ENCODE peak calls at places on chromosome 6, in nine cellular contexts. A, N, B, Y, Z, R, H, J and S are unnamed samples.

GRCh38 chr6:34630040-34630439 is 66.5 kb downstream of the ILRUN start:
- DNase-seq in Y (no peak), R (no peak), J (no peak), A (no peak), N (no peak), Z (peak), B (peak), H (peak), S (no peak)

GRCh38 chr6:117483004-117483644 is 650 bp downstream of the DCBLD1 start:
- DNase-seq in R (no peak), Y (peak), N (peak), B (peak), H (peak), A (peak), J (peak), Z (peak), S (peak)

GRCh38 chr6:71468841-71469750 is 180.5 kb downstream of the OGFRL1 start:
- DNase-seq in H (no peak), Z (peak), R (no peak), A (no peak), N (peak), J (no peak), Y (no peak), B (no peak), S (peak)

GRCh38 chr6:84422380-84422968 is 195.0 kb upstream of the CEP162 start:
- DNase-seq in Z (peak), N (peak), Y (no peak), A (peak), H (peak), B (peak), J (no peak), R (no peak), S (peak)

GRCh38 chr6:52293067-52293466 is 8.5 kb upstream of the MCM3 start:
- DNase-seq in B (no peak), Y (no peak), J (no peak), R (no peak), H (no peak), A (no peak), Z (no peak), N (no peak), S (peak)

GRCh38 chr6:3193102-3193837 is 34.2 kb downstream of the TUBB2B start:
- DNase-seq in Y (no peak), B (no peak), N (no peak), H (no peak), Z (no peak), A (no peak), R (no peak), J (no peak), S (no peak)

GRCh38 chr6:118536478-118536877 is 11.6 kb upstream of the PLN start:
- DNase-seq in N (no peak), B (peak), Z (no peak), A (no peak), J (no peak), R (no peak), Y (no peak), H (no peak), S (no peak)

GRCh38 chr6:26130581-26131247 is 43.5 kb downstream of the HFE start:
- DNase-seq in J (no peak), Y (no peak), A (no peak), H (no peak), R (no peak), N (no peak), Z (no peak), B (no peak), S (no peak)

GRCh38 chr6:12230523-12230922 is 59.6 kb upstream of the EDN1 start:
- DNase-seq in Z (no peak), B (no peak), R (no peak), Y (no peak), J (no peak), H (no peak), N (no peak), A (no peak), S (no peak)

GRCh38 chr6:89638320-89639195 is at the start of gene LYRM2:
- DNase-seq in B (peak), Z (peak), R (peak), A (peak), N (peak), Y (peak), J (peak), H (peak), S (peak)

GRCh38 chr6:167701010-167701409 is 125.7 kb upstream of the AFDN start:
- DNase-seq in N (no peak), B (no peak), A (no peak), Z (no peak), J (no peak), Y (peak), R (no peak), H (no peak), S (no peak)

GRCh38 chr6:55208469-55208868 is 34.2 kb downstream of the HCRTR2 start:
- DNase-seq in A (no peak), H (no peak), B (no peak), R (no peak), Z (no peak), Y (no peak), J (no peak), N (no peak), S (no peak)

GRCh38 chr6:52371656-52372151 is 9.8 kb downstream of the PAQR8 start:
- DNase-seq in N (no peak), B (no peak), Y (no peak), R (no peak), H (peak), J (no peak), Z (no peak), A (no peak), S (no peak)

GRCh38 chr6:12929678-12930077 is 213.1 kb downstream of the PHACTR1 start:
- DNase-seq in N (no peak), B (no peak), Y (no peak), H (no peak), J (no peak), Z (no peak), R (no peak), A (no peak), S (no peak)

GRCh38 chr6:15755555-15755954 is 92.7 kb upstream of the DTNBP1 start:
- DNase-seq in N (no peak), J (no peak), B (no peak), R (no peak), A (no peak), Z (peak), Y (no peak), H (no peak), S (no peak)

GRCh38 chr6:12238191-12238590 is 52.0 kb upstream of the EDN1 start:
- DNase-seq in A (no peak), N (no peak), Z (no peak), B (no peak), R (no peak), H (no peak), J (no peak), Y (no peak), S (no peak)

GRCh38 chr6:168528457-168529095 is 87.6 kb downstream of the SMOC2 start:
- DNase-seq in Z (no peak), N (no peak), Y (no peak), A (no peak), R (no peak), J (no peak), B (no peak), H (no peak), S (no peak)

GRCh38 chr6:133132092-133132491 is 109.1 kb upstream of the EYA4 start:
- DNase-seq in Z (peak), J (no peak), A (no peak), H (no peak), B (no peak), R (no peak), N (no peak), Y (no peak), S (no peak)

GRCh38 chr6:119182875-119183274 is 104.4 kb upstream of the FAM184A start:
- DNase-seq in Z (no peak), Y (no peak), J (no peak), B (no peak), A (no peak), H (no peak), N (no peak), R (no peak), S (no peak)

GRCh38 chr6:134007077-134007476 is 45.3 kb downstream of the SLC2A12 start:
- DNase-seq in H (no peak), N (no peak), J (no peak), Z (no peak), A (peak), B (no peak), R (no peak), Y (no peak), S (peak)

GRCh38 chr6:119147101-119148053 is 68.9 kb upstream of the FAM184A start:
- DNase-seq in N (peak), B (peak), H (peak), R (peak), Z (peak), J (peak), A (no peak), Y (peak), S (no peak)

GRCh38 chr6:148348335-148348734 is 5.7 kb downstream of the SASH1 start:
- DNase-seq in R (no peak), B (no peak), A (no peak), Y (no peak), N (no peak), H (no peak), Z (no peak), J (no peak), S (no peak)

GRCh38 chr6:112054520-112055160 is 736 bp downstream of the CCN6 start:
- DNase-seq in B (no peak), H (no peak), R (no peak), Y (no peak), Z (peak), N (no peak), J (no peak), A (no peak), S (no peak)

GRCh38 chr6:42729731-42730130 is 7.3 kb upstream of the PRPH2 start:
- DNase-seq in Z (peak), N (no peak), R (no peak), H (peak), Y (no peak), B (peak), A (no peak), J (no peak), S (no peak)

GRCh38 chr6:84804720-84805119 is 40.3 kb upstream of the TBX18 start:
- DNase-seq in A (no peak), N (no peak), Z (no peak), B (no peak), J (no peak), Y (no peak), H (no peak), R (no peak), S (no peak)

GRCh38 chr6:4059115-4059777 is 19.7 kb downstream of the FAM217A start:
- DNase-seq in H (peak), A (no peak), R (no peak), J (no peak), Z (peak), B (peak), N (no peak), Y (no peak), S (no peak)

GRCh38 chr6:148407372-148407771 is 64.7 kb downstream of the SASH1 start:
- DNase-seq in B (no peak), Z (peak), H (no peak), N (peak), A (no peak), J (no peak), R (no peak), Y (no peak), S (no peak)

GRCh38 chr6:105759946-105760345 is 326.2 kb upstream of the PRDM1 start:
- DNase-seq in H (no peak), N (no peak), Z (peak), A (no peak), B (no peak), R (no peak), J (no peak), Y (no peak), S (no peak)

GRCh38 chr6:135066806-135067205 is 12.2 kb upstream of the HBS1L start:
- DNase-seq in Z (no peak), Y (no peak), R (no peak), N (no peak), B (no peak), A (no peak), J (no peak), H (no peak), S (no peak)

GRCh38 chr6:11196511-11197174 is 35.8 kb downstream of the NEDD9 start:
- DNase-seq in J (no peak), R (no peak), Y (no peak), H (no peak), A (no peak), Z (peak), N (no peak), B (no peak), S (no peak)

GRCh38 chr6:56803594-56803993 is 151.3 kb upstream of the BEND6 start:
- DNase-seq in J (no peak), Z (peak), Y (no peak), A (no peak), N (no peak), R (no peak), H (no peak), B (no peak), S (no peak)

GRCh38 chr6:28867078-28867414 is 56.7 kb downstream of the TRIM27 start:
- DNase-seq in Z (peak), Y (no peak), H (no peak), N (no peak), A (no peak), B (peak), J (no peak), R (no peak), S (no peak)

GRCh38 chr6:131954775-131955107 is 3.6 kb upstream of the CCN2 start:
- DNase-seq in R (no peak), Z (peak), N (peak), Y (no peak), J (peak), H (peak), B (peak), A (peak), S (peak)

GRCh38 chr6:3152689-3153088 is 4.7 kb downstream of the TUBB2A start:
- DNase-seq in R (no peak), H (no peak), B (no peak), Z (no peak), N (no peak), Y (no peak), A (no peak), J (no peak), S (no peak)

GRCh38 chr6:97136644-97137358 is 146.2 kb downstream of the MMS22L start:
- DNase-seq in B (no peak), N (no peak), Z (no peak), Y (no peak), J (no peak), R (no peak), A (no peak), H (no peak), S (no peak)

GRCh38 chr6:119738425-119738824 is 388.9 kb upstream of the MAN1A1 start:
- DNase-seq in Y (no peak), B (no peak), H (no peak), N (no peak), R (no peak), J (no peak), A (no peak), Z (no peak), S (no peak)

GRCh38 chr6:107800564-107801164 is 23.4 kb downstream of the SCML4 start:
- DNase-seq in A (no peak), J (no peak), H (peak), Y (no peak), R (no peak), B (no peak), Z (no peak), N (no peak), S (no peak)
- TF ChIP-seq CTCF in A (peak), J (no peak), H (peak), Y (no peak), R (no peak), B (no peak), Z (peak), N (no peak), S (no peak)

GRCh38 chr6:5712349-5713215 is 294.1 kb downstream of the NRN1 start:
- DNase-seq in Y (no peak), B (no peak), A (no peak), R (no peak), N (no peak), J (no peak), Z (no peak), H (no peak), S (no peak)
- H3K27ac ChIP-seq in Y (no peak), B (no peak), A (no peak), R (no peak), N (no peak), J (no peak), Z (no peak), H (no peak), S (no peak)

GRCh38 chr6:161439093-161439492 is 165.2 kb upstream of the AGPAT4 start:
- DNase-seq in R (no peak), B (peak), H (no peak), Z (peak), A (peak), J (peak), N (peak), Y (peak), S (peak)
- TF ChIP-seq POLR2A in R (no peak), B (no peak), H (no peak), Z (no peak), A (no peak), J (no peak), N (no peak), Y (no peak), S (no peak)

GRCh38 chr6:146381486-146381885 is 162.1 kb upstream of the RAB32 start:
- DNase-seq in Z (no peak), H (no peak), A (no peak), R (no peak), J (no peak), N (no peak), Y (no peak), B (no peak), S (no peak)
- TF ChIP-seq CTCF in Z (no peak), H (no peak), A (no peak), R (no peak), J (no peak), N (no peak), Y (no peak), B (no peak), S (no peak)